ENCODE peak calls at places on chromosomes 3 and 15, in five cellular contexts. Z, K, C, E and V are unnamed samples.

GRCh38 chr3:82294609-82295008 is 533.2 kb upstream of the GBE1 start:
- DNase-seq in Z (no peak), K (no peak), C (no peak), E (no peak), V (no peak)

GRCh38 chr3:42265059-42265991 is 660 bp downstream of the CCK start:
- DNase-seq in Z (no peak), K (no peak), C (no peak), E (no peak), V (no peak)

GRCh38 chr3:133675631-133676335 is 14.0 kb upstream of the TOPBP1 start:
- DNase-seq in Z (no peak), K (no peak), C (peak; percentile 5), E (no peak), V (peak; percentile 80)

GRCh38 chr3:105614288-105615030 is 247.8 kb downstream of the ALCAM start:
- DNase-seq in Z (no peak), K (no peak), C (no peak), E (no peak), V (no peak)

GRCh38 chr3:10437995-10438901 is 67.1 kb downstream of the ATP2B2 start:
- DNase-seq in Z (no peak), K (no peak), C (no peak), E (no peak), V (no peak)

GRCh38 chr15:48978638-48979037 is 14.9 kb upstream of the SHC4 start:
- DNase-seq in Z (no peak), K (no peak), C (no peak), E (peak; percentile 32), V (no peak)

GRCh38 chr3:129316121-129317013 is 37.7 kb downstream of the HMCES start:
- DNase-seq in Z (peak; percentile 90), K (peak; percentile 90), C (peak; percentile 80), E (peak; percentile 80), V (peak; percentile 95)

GRCh38 chr3:168091299-168091852 is 4.3 kb downstream of the GOLIM4 start:
- DNase-seq in Z (no peak), K (no peak), C (peak; percentile 75), E (no peak), V (no peak)

GRCh38 chr15:35436422-35436821 is 109.5 kb downstream of the DPH6 start:
- DNase-seq in Z (no peak), K (no peak), C (no peak), E (no peak), V (no peak)